ENCODE peak calls at places on chromosomes 12 and 14, in four cellular contexts. F is A549, O is GM12878, T is HepG2. U is an unnamed sample.

GRCh38 chr12:39395866-39396265 is 47.1 kb downstream of the KIF21A start:
- DNase-seq in F (no peak), O (no peak), T (peak), U (no peak)

GRCh38 chr14:23358042-23358441 is 5.4 kb upstream of the SLC22A17 start:
- DNase-seq in F (no peak), O (no peak), T (no peak), U (no peak)

GRCh38 chr12:132046561-132046960 is 96.8 kb downstream of the EP400 start:
- DNase-seq in F (no peak), O (no peak), T (no peak), U (no peak)

GRCh38 chr14:52299692-52300278 is 14.3 kb upstream of the PTGER2 start:
- DNase-seq in F (peak), O (no peak), T (peak), U (peak)

GRCh38 chr12:13962699-13963098 is 18.7 kb downstream of the GRIN2B start:
- DNase-seq in F (peak), O (no peak), T (peak), U (peak)

GRCh38 chr14:105168496-105168978 is at the start of gene JAG2:
- DNase-seq in F (peak), O (no peak), T (no peak), U (peak)

GRCh38 chr12:105705765-105706164 is 375.3 kb downstream of the C12orf75 start:
- DNase-seq in F (peak), O (no peak), T (peak), U (peak)

GRCh38 chr14:105508601-105509000 is 17.6 kb downstream of the TEDC1 start:
- DNase-seq in F (no peak), O (no peak), T (no peak), U (no peak)

GRCh38 chr12:131454418-131455217 is 256.3 kb upstream of the SFSWAP start:
- DNase-seq in F (peak), O (no peak), T (peak), U (peak)

GRCh38 chr12:3901116-3901515 is 27.9 kb upstream of the PARP11 start:
- DNase-seq in F (no peak), O (no peak), T (no peak), U (no peak)
- TF ChIP-seq ESRRA in F (no peak), O (no peak), T (no peak), U (no peak)

GRCh38 chr12:58844161-58844560 is 76.1 kb downstream of the LRIG3 start:
- DNase-seq in F (no peak), O (no peak), T (no peak), U (no peak)

GRCh38 chr12:58841058-58841798 is 79.1 kb downstream of the LRIG3 start:
- DNase-seq in F (no peak), O (no peak), T (no peak), U (no peak)
- TF ChIP-seq CHD4 in F (no peak), O (no peak), T (no peak), U (no peak)

GRCh38 chr14:92651106-92651792 is 97.2 kb downstream of the LGMN start:
- DNase-seq in F (no peak), O (peak), T (no peak), U (no peak)

GRCh38 chr14:92651793-92652382 is 96.5 kb downstream of the LGMN start:
- DNase-seq in F (no peak), O (no peak), T (no peak), U (no peak)

GRCh38 chr14:92649066-92649465 is 99.4 kb downstream of the LGMN start:
- DNase-seq in F (no peak), O (no peak), T (no peak), U (no peak)

GRCh38 chr14:92650581-92651105 is 97.8 kb downstream of the LGMN start:
- DNase-seq in F (no peak), O (no peak), T (no peak), U (no peak)

DNA sequence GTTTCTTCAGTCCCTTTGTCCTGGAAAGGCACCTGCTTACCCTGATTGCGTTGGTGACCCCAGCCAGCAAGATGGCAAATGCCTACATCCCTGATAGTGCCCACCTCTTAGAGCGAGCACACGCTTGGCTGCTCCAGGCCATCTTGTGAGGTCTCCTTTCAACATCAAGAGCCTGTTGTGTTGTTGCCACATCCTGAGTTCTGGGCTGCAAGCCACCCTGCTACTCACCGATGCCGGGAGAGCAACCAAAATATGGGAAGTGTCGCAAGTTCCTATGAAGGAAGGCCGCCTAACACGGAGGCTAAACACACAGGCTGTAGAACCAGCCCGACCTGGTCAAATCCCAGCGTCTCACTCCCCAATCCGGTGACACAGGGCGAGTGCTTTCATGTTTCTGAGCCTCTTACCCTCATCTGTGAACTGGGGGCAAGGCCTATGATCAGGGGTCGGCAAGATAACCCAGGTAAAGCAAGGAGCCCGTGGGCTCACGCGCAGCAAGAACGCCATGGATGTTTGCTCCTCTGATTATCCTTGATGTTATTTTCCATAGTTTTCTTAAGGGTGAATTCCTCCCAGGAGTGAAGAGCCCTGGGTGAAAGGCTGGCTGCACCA is 98.4 kb downstream of the LGMN start:
- DNase-seq in F (no peak), O (no peak), T (no peak), U (no peak)
- TF ChIP-seq ESRRA in F (no peak), O (no peak), T (no peak), U (no peak)

DNA sequence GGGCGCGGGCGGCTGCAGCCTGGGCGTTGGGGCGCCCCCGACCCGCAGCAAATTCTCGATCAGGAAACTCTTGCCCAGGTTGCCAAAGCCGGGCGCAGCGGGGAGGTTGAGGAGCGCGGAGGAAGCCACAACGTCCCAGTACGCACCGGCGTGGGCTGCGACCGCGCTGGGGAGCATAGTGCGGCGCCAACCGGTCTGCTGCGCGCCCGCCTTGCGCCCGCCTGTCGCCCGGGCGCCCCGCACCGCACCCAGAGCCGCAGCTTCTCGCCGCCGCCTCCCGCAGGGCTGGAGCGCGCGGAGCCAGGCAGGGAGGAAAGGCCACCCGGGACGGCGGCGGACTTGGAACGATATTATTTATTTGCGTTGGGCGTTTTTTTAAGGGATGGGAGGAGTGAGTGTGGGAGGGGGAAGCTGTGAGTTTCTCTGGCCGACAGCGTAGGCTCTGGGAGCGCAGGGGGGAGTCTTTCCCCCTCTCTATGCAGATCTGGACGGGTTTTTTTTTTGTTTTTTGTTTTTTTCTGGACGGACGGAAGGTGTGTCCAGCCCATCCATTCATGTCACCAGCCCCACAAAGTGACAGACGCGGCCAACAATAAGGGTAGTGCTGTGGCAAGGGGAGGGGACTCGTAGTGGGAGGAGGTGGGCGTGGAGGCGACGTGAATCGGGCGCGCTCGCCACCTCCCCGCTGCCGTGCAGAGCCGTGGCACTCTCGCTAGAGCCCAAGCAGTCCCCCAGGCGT is at the start of gene DBX2:
- DNase-seq in F (peak), O (no peak), T (no peak), U (no peak)
- TF ChIP-seq CHD4 in F (no peak), O (no peak), T (no peak), U (no peak)

DNA sequence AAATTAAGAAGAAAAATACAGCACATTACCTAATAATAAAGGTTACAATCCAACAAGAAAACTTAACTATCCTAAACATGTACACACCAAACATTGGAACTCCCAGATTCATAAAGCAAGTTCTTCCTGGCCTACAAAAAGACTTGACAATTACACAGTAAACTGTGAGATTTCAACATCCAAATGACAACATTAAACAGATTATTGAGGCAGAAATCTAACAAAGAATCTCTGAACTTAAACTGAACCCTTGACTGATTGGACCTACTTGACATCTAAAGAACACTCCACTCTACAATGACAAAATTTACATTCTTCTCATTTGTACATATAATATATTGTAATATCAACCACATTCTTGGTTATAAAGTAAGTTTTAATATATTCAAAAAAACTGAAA is 1341.3 kb downstream of the LRFN5 start:
- DNase-seq in F (no peak), O (no peak), T (no peak), U (no peak)
- TF ChIP-seq ESRRA in F (no peak), O (no peak), T (no peak), U (no peak)

GRCh38 chr14:100523131-100523530 is 64.1 kb downstream of the BEGAIN start:
- DNase-seq in F (no peak), O (no peak), T (no peak), U (no peak)
- TF ChIP-seq CHD4 in F (no peak), O (no peak), T (no peak), U (no peak)

U was measured in K562.